ENCODE peak calls at places on chromosomes 2 and 18, in five cellular contexts. One of them, this sample, is unnamed.

GRCh38 chr18:80241919-80242777 is 5.2 kb downstream of the PARD6G start:
- DNase-seq in HepG2: no peak
- DNase-seq in A549: no peak
- DNase-seq in GM23338: no peak
- DNase-seq in GM12878: no peak
- DNase-seq in this sample: no peak

GRCh38 chr2:62501794-62502500 is 4.0 kb downstream of the TMEM17 start:
- DNase-seq in GM23338: no peak
- DNase-seq in A549: no peak
- DNase-seq in GM12878: no peak
- DNase-seq in HepG2: no peak
- DNase-seq in this sample: peak; percentile 52

GRCh38 chr2:39919511-39920317 is 140.7 kb upstream of the THUMPD2 start:
- DNase-seq in HepG2: no peak
- DNase-seq in GM23338: no peak
- DNase-seq in A549: no peak
- DNase-seq in GM12878: no peak
- DNase-seq in this sample: no peak

GRCh38 chr2:180980185-180980942 is at the start of gene UBE2E3:
- DNase-seq in A549: peak; percentile 63
- DNase-seq in GM23338: peak; percentile 85
- DNase-seq in HepG2: peak; percentile 67
- DNase-seq in GM12878: no peak
- DNase-seq in this sample: peak; percentile 89

GRCh38 chr2:160225722-160226121 is 25.6 kb upstream of the ITGB6 start:
- DNase-seq in A549: no peak
- DNase-seq in GM12878: no peak
- DNase-seq in HepG2: no peak
- DNase-seq in GM23338: no peak
- DNase-seq in this sample: no peak

GRCh38 chr2:239926587-239927234 is 98.4 kb downstream of the NDUFA10 start:
- DNase-seq in GM23338: no peak
- DNase-seq in GM12878: no peak
- DNase-seq in HepG2: no peak
- DNase-seq in A549: no peak
- DNase-seq in this sample: peak; percentile 11

GRCh38 chr2:97999536-97999935 is 3.8 kb upstream of the TMEM131 start:
- DNase-seq in GM12878: no peak
- DNase-seq in A549: no peak
- DNase-seq in GM23338: no peak
- DNase-seq in HepG2: peak; percentile 20
- DNase-seq in this sample: no peak

GRCh38 chr2:122528061-122528460 is 772.6 kb downstream of the TSN start:
- DNase-seq in A549: no peak
- DNase-seq in GM12878: no peak
- DNase-seq in HepG2: no peak
- DNase-seq in GM23338: no peak
- DNase-seq in this sample: no peak

GRCh38 chr2:234686088-234686890 is 189.4 kb upstream of the ARL4C start:
- DNase-seq in GM12878: no peak
- DNase-seq in GM23338: peak; percentile 95
- DNase-seq in HepG2: peak; percentile 50
- DNase-seq in A549: no peak
- DNase-seq in this sample: no peak

GRCh38 chr2:57479994-57480393 is 566.6 kb upstream of the VRK2 start:
- DNase-seq in GM12878: no peak
- DNase-seq in A549: no peak
- DNase-seq in HepG2: no peak
- DNase-seq in GM23338: no peak
- DNase-seq in this sample: no peak

GRCh38 chr2:145592362-145592761 is 1072.4 kb upstream of the ZEB2 start:
- DNase-seq in GM12878: no peak
- DNase-seq in HepG2: no peak
- DNase-seq in A549: no peak
- DNase-seq in GM23338: peak; percentile 40
- DNase-seq in this sample: no peak

DNA sequence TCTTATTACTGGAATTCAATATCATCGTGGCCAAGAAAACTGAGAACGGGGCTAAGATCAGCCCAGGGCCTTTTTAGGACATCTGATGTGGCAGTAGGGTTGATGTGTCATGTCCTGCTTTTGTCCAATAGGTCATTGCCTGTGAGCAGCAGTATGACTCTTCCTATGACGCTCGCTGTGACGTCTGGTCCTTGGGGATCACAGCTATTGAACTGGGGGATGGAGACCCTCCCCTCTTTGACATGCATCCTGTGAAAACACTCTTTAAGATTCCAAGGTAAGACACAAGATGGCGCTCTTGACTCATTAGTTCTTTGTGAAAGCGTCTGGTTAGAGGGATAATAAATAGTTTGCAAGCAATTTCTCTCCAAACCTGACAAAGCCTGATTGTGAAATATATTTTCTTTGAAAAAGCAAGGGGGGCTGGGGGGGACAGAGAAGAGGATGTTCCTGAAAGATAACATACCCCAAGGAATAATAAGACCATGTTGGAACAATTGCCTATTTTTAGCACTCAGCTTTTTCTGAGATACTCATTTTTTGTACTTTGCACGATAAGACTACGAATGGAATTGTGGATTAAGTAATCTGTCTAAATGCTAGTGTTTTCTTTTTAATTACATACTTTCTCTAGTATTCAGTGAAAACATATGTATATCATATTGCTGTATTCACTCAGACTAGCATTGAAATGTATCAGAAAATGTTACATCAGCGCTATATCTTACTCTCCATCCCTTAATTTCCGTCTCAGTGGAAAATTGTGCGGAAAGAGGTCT is 58.1 kb downstream of the MYO3B start:
- DNase-seq in GM12878: no peak
- DNase-seq in A549: peak; percentile 16
- DNase-seq in HepG2: peak; percentile 54
- DNase-seq in GM23338: peak; percentile 90
- DNase-seq in this sample: peak; percentile 84
- TF ChIP-seq JUNB in GM12878: no peak
- TF ChIP-seq JUNB in A549: no peak
- TF ChIP-seq JUNB in HepG2: no peak
- TF ChIP-seq JUNB in GM23338: no peak
- TF ChIP-seq JUNB in this sample: no peak

GRCh38 chr2:168434164-168434563 is 21.9 kb upstream of the CERS6 start:
- DNase-seq in HepG2: no peak
- DNase-seq in A549: no peak
- DNase-seq in GM23338: no peak
- DNase-seq in GM12878: no peak
- DNase-seq in this sample: no peak
- TF ChIP-seq JUNB in HepG2: no peak
- TF ChIP-seq JUNB in A549: no peak
- TF ChIP-seq JUNB in GM23338: no peak
- TF ChIP-seq JUNB in GM12878: no peak
- TF ChIP-seq JUNB in this sample: no peak

DNA sequence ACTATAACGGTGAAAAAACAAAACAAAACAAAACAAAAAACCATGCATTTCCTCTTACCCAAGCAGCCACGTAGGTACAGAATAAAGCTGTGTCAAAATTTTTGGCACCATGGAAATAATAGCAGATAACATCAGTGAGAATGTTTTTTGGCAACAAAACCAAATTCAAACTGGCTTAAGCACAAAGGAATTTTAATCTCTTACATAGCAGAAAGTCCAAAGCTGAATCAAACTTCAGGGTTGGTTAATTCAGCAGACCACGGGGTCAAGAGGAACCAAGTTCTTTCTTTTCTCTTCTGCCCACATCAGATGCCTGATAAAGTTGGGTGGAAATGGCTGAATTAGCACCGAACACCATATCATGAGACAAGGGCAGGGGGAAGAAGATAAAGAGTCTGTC is 129.5 kb downstream of the PAX3 start:
- DNase-seq in GM23338: no peak
- DNase-seq in HepG2: no peak
- DNase-seq in A549: no peak
- DNase-seq in GM12878: no peak
- DNase-seq in this sample: no peak
- TF ChIP-seq JUNB in GM23338: no peak
- TF ChIP-seq JUNB in HepG2: no peak
- TF ChIP-seq JUNB in A549: no peak
- TF ChIP-seq JUNB in GM12878: no peak
- TF ChIP-seq JUNB in this sample: no peak

DNA sequence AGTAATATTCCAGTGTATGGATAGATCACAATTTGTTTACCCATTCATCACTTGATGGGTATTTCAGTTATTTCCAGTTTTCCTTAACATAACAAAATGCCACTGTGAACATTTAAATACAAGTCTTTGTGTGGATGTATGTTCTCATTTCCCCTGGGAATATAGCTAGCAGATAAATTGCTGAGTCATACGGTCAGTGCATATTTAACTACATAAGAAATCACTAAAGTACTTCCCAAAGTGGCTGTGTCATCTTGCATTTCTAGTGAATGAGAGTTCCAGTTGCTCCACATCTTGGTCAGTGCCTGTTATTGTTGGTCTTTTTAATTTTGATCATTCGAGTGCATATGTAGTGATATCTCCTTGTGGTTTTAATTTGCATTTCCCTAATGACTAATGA is 138.7 kb downstream of the BCL11A start:
- DNase-seq in GM23338: no peak
- DNase-seq in GM12878: no peak
- DNase-seq in A549: no peak
- DNase-seq in HepG2: no peak
- DNase-seq in this sample: no peak
- TF ChIP-seq JUNB in GM23338: no peak
- TF ChIP-seq JUNB in GM12878: no peak
- TF ChIP-seq JUNB in A549: no peak
- TF ChIP-seq JUNB in HepG2: no peak
- TF ChIP-seq JUNB in this sample: no peak

GRCh38 chr2:227720680-227721079 is 2.9 kb upstream of the SLC19A3 start:
- DNase-seq in GM12878: no peak
- DNase-seq in GM23338: no peak
- DNase-seq in HepG2: no peak
- DNase-seq in A549: no peak
- DNase-seq in this sample: no peak

GRCh38 chr2:227724394-227725039 is at the start of gene SCYGR6:
- DNase-seq in A549: no peak
- DNase-seq in GM12878: no peak
- DNase-seq in GM23338: no peak
- DNase-seq in HepG2: no peak
- DNase-seq in this sample: no peak

GRCh38 chr2:227716501-227716900 is 1.3 kb downstream of the SLC19A3 start:
- DNase-seq in HepG2: no peak
- DNase-seq in GM12878: no peak
- DNase-seq in A549: no peak
- DNase-seq in GM23338: no peak
- DNase-seq in this sample: no peak

GRCh38 chr2:227717687-227718567 is at the start of gene SLC19A3:
- DNase-seq in GM12878: no peak
- DNase-seq in A549: peak; percentile 82
- DNase-seq in GM23338: peak; percentile 95
- DNase-seq in HepG2: peak; percentile 69
- DNase-seq in this sample: peak; percentile 46

GRCh38 chr2:227719637-227720036 is 1.8 kb upstream of the SLC19A3 start:
- DNase-seq in HepG2: no peak
- DNase-seq in GM12878: no peak
- DNase-seq in GM23338: no peak
- DNase-seq in A549: no peak
- DNase-seq in this sample: no peak
- TF ChIP-seq JUNB in HepG2: no peak
- TF ChIP-seq JUNB in GM12878: no peak
- TF ChIP-seq JUNB in GM23338: no peak
- TF ChIP-seq JUNB in A549: no peak
- TF ChIP-seq JUNB in this sample: no peak

GRCh38 chr2:236782938-236783337 is 213.3 kb downstream of the ACKR3 start:
- DNase-seq in GM23338: no peak
- DNase-seq in HepG2: no peak
- DNase-seq in A549: peak; percentile 10
- DNase-seq in GM12878: no peak
- DNase-seq in this sample: no peak

GRCh38 chr2:236783417-236784020 is 213.9 kb downstream of the ACKR3 start:
- DNase-seq in GM12878: no peak
- DNase-seq in A549: no peak
- DNase-seq in GM23338: no peak
- DNase-seq in HepG2: no peak
- DNase-seq in this sample: no peak

GRCh38 chr2:236786786-236787185 is 217.2 kb downstream of the ACKR3 start:
- DNase-seq in GM12878: no peak
- DNase-seq in GM23338: no peak
- DNase-seq in A549: no peak
- DNase-seq in HepG2: no peak
- DNase-seq in this sample: no peak

GRCh38 chr2:236787885-236788284 is 218.3 kb downstream of the ACKR3 start:
- DNase-seq in GM23338: no peak
- DNase-seq in HepG2: no peak
- DNase-seq in GM12878: no peak
- DNase-seq in A549: no peak
- DNase-seq in this sample: no peak

DNA sequence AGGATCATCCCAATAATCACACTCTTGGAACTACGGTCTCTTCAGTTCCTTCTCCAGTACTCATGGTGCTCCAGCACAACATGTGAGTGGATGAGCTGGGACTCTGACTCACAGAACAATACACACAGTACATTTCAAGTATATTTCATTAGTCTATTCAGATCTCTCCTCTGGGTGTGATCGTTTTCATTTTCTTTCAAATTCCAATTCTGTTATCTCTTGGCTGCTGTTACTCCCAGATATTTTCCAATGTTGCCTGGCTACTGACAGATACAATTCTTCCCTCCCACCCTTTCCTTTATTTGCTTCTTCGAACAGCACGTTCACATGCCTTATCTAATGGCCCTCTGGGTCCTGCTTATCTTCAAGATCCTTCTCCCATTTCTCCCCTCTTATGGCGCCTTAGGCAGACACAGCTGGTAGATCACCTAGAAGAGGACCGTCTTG is 216.0 kb downstream of the ACKR3 start:
- DNase-seq in HepG2: no peak
- DNase-seq in GM23338: no peak
- DNase-seq in GM12878: no peak
- DNase-seq in A549: no peak
- DNase-seq in this sample: no peak
- TF ChIP-seq JUNB in HepG2: no peak
- TF ChIP-seq JUNB in GM23338: no peak
- TF ChIP-seq JUNB in GM12878: no peak
- TF ChIP-seq JUNB in A549: no peak
- TF ChIP-seq JUNB in this sample: no peak

GRCh38 chr2:28252308-28252707 is 140.3 kb upstream of the FOSL2 start:
- DNase-seq in GM12878: peak; percentile 46
- DNase-seq in HepG2: no peak
- DNase-seq in A549: no peak
- DNase-seq in GM23338: no peak
- DNase-seq in this sample: no peak
- TF ChIP-seq JUNB in GM12878: peak; percentile 92
- TF ChIP-seq JUNB in HepG2: no peak
- TF ChIP-seq JUNB in A549: no peak
- TF ChIP-seq JUNB in GM23338: no peak
- TF ChIP-seq JUNB in this sample: no peak

GRCh38 chr18:29501952-29502351 is 1325.0 kb upstream of the CDH2 start:
- DNase-seq in A549: no peak
- DNase-seq in HepG2: no peak
- DNase-seq in GM23338: no peak
- DNase-seq in GM12878: no peak
- DNase-seq in this sample: no peak
- TF ChIP-seq JUNB in A549: no peak
- TF ChIP-seq JUNB in HepG2: no peak
- TF ChIP-seq JUNB in GM23338: no peak
- TF ChIP-seq JUNB in GM12878: no peak
- TF ChIP-seq JUNB in this sample: no peak

This sample was measured in K562.